ENCODE peak calls at places on chromosomes 3 and 15, in six cellular contexts. N, K, L, P, Q and H are unnamed samples.

GRCh38 chr3:42706721-42707619 is 4.4 kb upstream of the HHATL start:
- DNase-seq in N (no peak), K (no peak), L (no peak), P (no peak), Q (no peak), H (no peak)

GRCh38 chr15:38758001-38758400 is 193.4 kb upstream of the RASGRP1 start:
- DNase-seq in N (peak), K (peak), L (no peak), P (peak), Q (no peak), H (no peak)

GRCh38 chr3:57855943-57856342 is 99.8 kb downstream of the SLMAP start:
- DNase-seq in N (no peak), K (no peak), L (peak), P (no peak), Q (no peak), H (no peak)

GRCh38 chr3:136075218-136075808 is 109.8 kb downstream of the PPP2R3A start:
- DNase-seq in N (peak), K (peak), L (peak), P (peak), Q (peak), H (peak)

GRCh38 chr3:124044961-124045360 is 53.0 kb upstream of the ROPN1 start:
- DNase-seq in N (no peak), K (no peak), L (no peak), P (no peak), Q (no peak), H (no peak)

GRCh38 chr15:71349736-71350515 is 234.7 kb downstream of the THSD4 start:
- DNase-seq in N (no peak), K (no peak), L (no peak), P (peak), Q (no peak), H (no peak)

GRCh38 chr3:12014613-12015012 is 10.4 kb downstream of the SYN2 start:
- DNase-seq in N (no peak), K (no peak), L (no peak), P (no peak), Q (no peak), H (no peak)

GRCh38 chr15:99090938-99091337 is 13.9 kb upstream of the SYNM start:
- DNase-seq in N (no peak), K (no peak), L (no peak), P (no peak), Q (no peak), H (no peak)

GRCh38 chr3:122030381-122031122 is 8.5 kb upstream of the ILDR1 start:
- DNase-seq in N (peak), K (peak), L (peak), P (peak), Q (no peak), H (peak)

GRCh38 chr3:10933958-10934481 is 58.5 kb upstream of the SLC6A1 start:
- DNase-seq in N (peak), K (no peak), L (peak), P (no peak), Q (no peak), H (no peak)

GRCh38 chr3:105686324-105686897 is 182.4 kb downstream of the CBLB start:
- DNase-seq in N (peak), K (peak), L (peak), P (peak), Q (peak), H (peak)

GRCh38 chr3:156702367-156702766 is 28.0 kb downstream of the TIPARP start:
- DNase-seq in N (no peak), K (no peak), L (no peak), P (no peak), Q (no peak), H (no peak)

GRCh38 chr3:162376761-162377160 is 880.2 kb downstream of the OTOL1 start:
- DNase-seq in N (no peak), K (no peak), L (no peak), P (no peak), Q (no peak), H (no peak)

GRCh38 chr3:33840179-33840578 is 41.7 kb downstream of the PDCD6IP start:
- DNase-seq in N (no peak), K (no peak), L (no peak), P (no peak), Q (no peak), H (no peak)

GRCh38 chr15:100726426-100727190 is 124.2 kb downstream of the ASB7 start:
- DNase-seq in N (no peak), K (no peak), L (peak), P (no peak), Q (no peak), H (peak)

GRCh38 chr15:56327721-56328502 is 37.3 kb upstream of the TEX9 start:
- DNase-seq in N (no peak), K (no peak), L (peak), P (no peak), Q (peak), H (no peak)

GRCh38 chr3:4670352-4670751 is 177.2 kb downstream of the ITPR1 start:
- DNase-seq in N (no peak), K (peak), L (peak), P (peak), Q (no peak), H (no peak)

GRCh38 chr3:127464642-127465041 is 125.9 kb downstream of the TPRA1 start:
- DNase-seq in N (no peak), K (no peak), L (no peak), P (no peak), Q (no peak), H (no peak)

GRCh38 chr3:81891056-81891455 is 129.6 kb upstream of the GBE1 start:
- DNase-seq in N (no peak), K (no peak), L (no peak), P (no peak), Q (no peak), H (no peak)

DNA sequence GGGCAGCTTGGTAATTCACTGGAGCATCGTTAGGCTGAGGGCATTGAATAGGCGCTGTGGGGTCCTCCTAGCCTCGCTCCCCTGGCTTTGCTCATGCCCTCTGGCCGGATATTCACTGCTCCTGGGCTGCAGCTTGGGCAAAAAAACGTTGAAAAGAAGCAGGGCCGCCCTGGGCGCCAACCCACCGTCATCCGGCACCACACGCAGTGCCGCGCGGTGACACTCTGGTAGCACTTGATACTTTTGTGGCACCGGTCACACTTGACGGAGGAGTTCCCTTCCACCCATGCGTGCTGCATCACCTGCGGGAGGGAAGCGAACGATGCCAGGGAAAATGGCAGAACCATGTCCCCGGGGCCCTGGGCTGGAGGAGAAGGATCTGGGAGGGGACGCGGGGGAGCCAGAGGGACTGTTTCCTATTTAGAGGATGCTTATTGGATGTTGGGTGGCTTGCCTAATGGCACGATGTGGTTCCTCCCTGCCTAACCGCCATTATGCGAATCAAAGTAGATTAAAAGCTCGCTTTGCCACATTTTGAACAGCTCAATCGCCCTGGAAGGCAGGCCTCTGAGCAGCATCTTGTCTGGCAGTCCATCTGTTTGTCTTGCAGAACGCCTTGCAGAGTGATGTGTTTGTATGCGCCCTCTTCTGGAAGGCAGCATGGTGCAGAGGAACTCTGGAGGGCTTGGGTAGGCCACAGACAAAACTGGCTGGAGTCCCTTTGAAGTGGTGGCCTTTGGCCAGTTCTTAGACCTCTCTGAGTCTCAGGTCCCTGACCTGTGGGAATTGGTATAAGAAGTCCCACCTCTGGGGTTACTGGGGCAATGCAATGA is 93.2 kb downstream of the DGKG start:
- DNase-seq in N (peak), K (peak), L (peak), P (peak), Q (no peak), H (no peak)
- TF ChIP-seq CTCF in N (peak), K (peak), L (peak), P (peak), Q (peak), H (no peak)

DNA sequence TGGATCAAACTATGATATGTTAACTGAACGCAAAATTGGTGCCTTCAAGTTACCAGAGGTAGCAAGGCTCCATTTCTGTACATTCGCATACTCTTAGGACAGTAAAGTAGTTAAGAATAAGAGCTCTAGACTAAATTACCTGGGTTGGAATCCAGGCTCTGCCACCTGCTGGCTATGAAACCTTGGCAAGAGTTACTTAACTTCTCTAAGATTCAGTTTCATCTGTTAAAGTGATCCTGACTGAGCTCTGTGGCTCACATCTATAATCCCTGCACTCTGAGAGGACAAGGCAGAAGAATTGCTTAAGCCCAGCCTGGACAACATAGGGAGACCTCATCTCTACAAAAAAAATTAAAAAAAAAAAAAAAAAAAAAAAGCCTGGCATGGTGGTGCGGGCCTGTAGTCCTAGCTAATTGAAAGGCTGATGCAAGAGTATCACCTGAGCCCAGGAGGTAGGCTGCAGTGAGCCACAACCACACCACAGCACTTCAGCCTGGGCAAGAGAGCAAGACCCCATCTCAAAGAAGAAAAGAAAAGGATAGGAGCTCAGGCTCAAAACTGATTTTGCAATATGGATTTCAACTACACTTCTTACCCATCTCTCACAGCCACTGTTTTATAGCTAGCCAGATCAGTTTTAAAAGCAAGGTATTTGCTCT is 21.3 kb downstream of the GSK3B start:
- DNase-seq in N (no peak), K (no peak), L (peak), P (no peak), Q (no peak), H (no peak)
- TF ChIP-seq CTCF in N (peak), K (no peak), L (peak), P (no peak), Q (no peak), H (peak)

GRCh38 chr3:72536206-72536887 is 311.9 kb downstream of the SHQ1 start:
- DNase-seq in N (no peak), K (no peak), L (no peak), P (no peak), Q (no peak), H (no peak)

GRCh38 chr3:72539856-72540255 is 308.4 kb downstream of the SHQ1 start:
- DNase-seq in N (no peak), K (no peak), L (no peak), P (no peak), Q (no peak), H (no peak)

GRCh38 chr3:72537448-72537847 is 310.8 kb downstream of the SHQ1 start:
- DNase-seq in N (no peak), K (no peak), L (no peak), P (no peak), Q (no peak), H (no peak)

GRCh38 chr3:72535789-72536188 is 312.5 kb downstream of the SHQ1 start:
- DNase-seq in N (no peak), K (no peak), L (no peak), P (no peak), Q (no peak), H (peak)

GRCh38 chr3:72538070-72538745 is 310.0 kb downstream of the SHQ1 start:
- DNase-seq in N (no peak), K (no peak), L (peak), P (no peak), Q (no peak), H (peak)
- TF ChIP-seq CTCF in N (no peak), K (no peak), L (no peak), P (no peak), Q (no peak), H (no peak)

DNA sequence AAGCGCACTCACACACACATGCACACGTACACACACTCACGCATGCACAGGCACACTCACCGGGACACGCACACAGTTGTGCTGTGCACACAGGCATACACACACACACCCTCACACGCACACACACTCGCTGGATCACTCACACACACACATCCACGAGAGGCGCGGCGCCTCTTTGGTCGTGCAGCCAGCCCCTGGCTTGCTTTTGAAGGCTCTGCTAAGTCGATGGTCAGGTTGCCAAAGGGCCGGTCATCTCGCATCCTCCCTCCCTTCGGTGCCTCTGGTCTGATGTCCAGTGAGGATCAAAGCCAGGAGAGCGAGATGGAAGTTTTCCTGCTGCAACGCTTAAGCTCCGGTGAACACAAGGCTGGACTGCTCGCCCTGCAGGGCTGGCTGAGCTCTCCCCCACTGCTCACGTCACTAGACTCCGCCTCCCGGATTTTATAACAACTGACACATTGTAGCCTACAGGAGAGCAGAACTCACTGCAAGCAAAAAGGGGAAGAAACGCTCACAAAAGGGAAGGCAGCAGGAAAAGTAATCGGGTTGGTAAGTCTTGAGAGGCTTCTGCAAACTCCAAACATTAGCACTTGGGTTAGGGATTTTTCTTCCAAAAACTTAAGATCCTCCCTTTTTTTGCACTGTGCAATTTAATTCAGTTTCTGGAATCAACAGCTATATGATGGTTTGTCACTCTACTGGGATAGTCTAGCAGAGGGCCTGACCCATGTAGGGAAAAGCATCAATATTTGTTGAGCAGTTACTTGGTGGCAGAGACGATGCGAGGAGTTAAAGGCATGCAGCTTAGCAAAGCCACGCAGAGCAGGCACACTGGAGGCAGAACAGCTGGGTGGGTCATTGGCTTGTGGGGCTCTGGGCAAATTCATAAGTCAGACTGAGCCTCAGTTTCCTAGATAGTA is at the start of gene SRGAP3:
- DNase-seq in N (peak), K (peak), L (peak), P (peak), Q (peak), H (peak)
- TF ChIP-seq CTCF in N (peak), K (peak), L (peak), P (peak), Q (peak), H (no peak)